ENCODE peak calls at places on chromosomes 7 and 10, in six cellular contexts. T, H, E, D, R and B are unnamed samples.

GRCh38 chr10:21961847-21962246 is 41.7 kb downstream of the DNAJC1 start:
- DNase-seq in E (no peak), T (no peak), D (no peak), R (no peak), H (no peak), B (no peak)

GRCh38 chr7:4556868-4557620 is 125.1 kb upstream of the FOXK1 start:
- DNase-seq in D (no peak), R (no peak), T (no peak), E (no peak), H (no peak), B (no peak)

GRCh38 chr10:94500063-94500462 is 45.5 kb upstream of the HELLS start:
- DNase-seq in E (no peak), H (no peak), R (no peak), D (no peak), T (no peak), B (no peak)

GRCh38 chr10:47239211-47239610 is 60.8 kb upstream of the GDF10 start:
- DNase-seq in D (no peak), H (no peak), R (no peak), T (no peak), E (no peak), B (no peak)

GRCh38 chr7:48250441-48250951 is 79.2 kb downstream of the ABCA13 start:
- DNase-seq in R (no peak), D (no peak), E (no peak), H (no peak), T (no peak), B (no peak)

GRCh38 chr10:132166216-132166950 is 20.4 kb upstream of the DPYSL4 start:
- DNase-seq in H (no peak), D (no peak), T (no peak), R (no peak), E (no peak), B (no peak)

GRCh38 chr10:31059323-31059722 is 27.7 kb upstream of the ZNF438 start:
- DNase-seq in R (no peak), E (no peak), D (no peak), T (peak), H (no peak), B (no peak)

GRCh38 chr10:24556746-24557742 is 166.6 kb downstream of the ARHGAP21 start:
- DNase-seq in D (peak), E (peak), R (peak), T (peak), H (peak), B (no peak)

GRCh38 chr10:17506390-17506789 is 52.0 kb upstream of the ST8SIA6 start:
- DNase-seq in H (no peak), T (no peak), D (no peak), R (no peak), E (no peak), B (no peak)

GRCh38 chr7:27125986-27126394 is 4.6 kb downstream of the HOXA4 start:
- DNase-seq in T (no peak), E (no peak), D (no peak), H (no peak), R (no peak), B (no peak)

GRCh38 chr7:89246196-89246595 is 450.7 kb upstream of the TEX47 start:
- DNase-seq in R (no peak), D (no peak), T (no peak), E (no peak), H (no peak), B (no peak)

GRCh38 chr10:131032329-131033165 is 279.0 kb downstream of the TCERG1L start:
- DNase-seq in H (no peak), D (no peak), R (no peak), E (no peak), T (no peak), B (no peak)

GRCh38 chr10:76124230-76124629 is 692.8 kb downstream of the LRMDA start:
- DNase-seq in T (no peak), D (no peak), H (no peak), E (no peak), R (no peak), B (no peak)

GRCh38 chr10:26336979-26337378 is 101.2 kb upstream of the APBB1IP start:
- DNase-seq in E (no peak), D (no peak), R (no peak), T (no peak), H (no peak), B (no peak)

GRCh38 chr7:55073051-55073511 is 54.3 kb downstream of the EGFR start:
- DNase-seq in T (peak), E (no peak), D (peak), H (no peak), R (no peak), B (no peak)

GRCh38 chr7:3367271-3367670 is 66.2 kb downstream of the SDK1 start:
- DNase-seq in D (no peak), T (no peak), H (no peak), E (no peak), R (no peak), B (no peak)

GRCh38 chr7:138663741-138664710 is 37.1 kb downstream of the SVOPL start:
- DNase-seq in E (peak), R (peak), T (peak), H (peak), D (no peak), B (no peak)

GRCh38 chr7:27423290-27423689 is 180.7 kb downstream of the EVX1 start:
- DNase-seq in H (peak), D (no peak), T (peak), E (no peak), R (no peak), B (peak)

GRCh38 chr7:90955641-90956207 is 308.5 kb upstream of the FZD1 start:
- DNase-seq in D (no peak), H (no peak), E (no peak), R (peak), T (peak), B (no peak)

GRCh38 chr7:122006687-122007086 is 133.7 kb downstream of the PTPRZ1 start:
- DNase-seq in E (no peak), R (peak), D (no peak), T (peak), H (no peak), B (no peak)

GRCh38 chr7:64691831-64692230 is 25.9 kb downstream of the ZNF107 start:
- DNase-seq in H (no peak), T (no peak), R (no peak), E (no peak), D (no peak), B (no peak)

GRCh38 chr7:130926021-130926691 is 192.1 kb upstream of the KLF14 start:
- DNase-seq in H (no peak), D (no peak), T (no peak), R (no peak), E (no peak), B (no peak)

GRCh38 chr7:4216016-4216415 is 466.1 kb upstream of the FOXK1 start:
- DNase-seq in E (no peak), H (no peak), D (no peak), T (no peak), R (no peak), B (no peak)

GRCh38 chr7:104643587-104644217 is 315.3 kb downstream of the LHFPL3 start:
- DNase-seq in H (no peak), R (no peak), E (peak), D (peak), T (peak), B (no peak)

GRCh38 chr10:132135398-132135872 is 51.3 kb upstream of the DPYSL4 start:
- DNase-seq in D (no peak), H (no peak), E (no peak), R (no peak), T (no peak), B (no peak)

GRCh38 chr7:156731651-156732050 is 91.1 kb downstream of the RNF32 start:
- DNase-seq in R (no peak), H (no peak), E (no peak), T (no peak), D (no peak), B (no peak)

GRCh38 chr10:21048086-21048485 is 151.0 kb upstream of the NEBL start:
- DNase-seq in D (no peak), T (peak), E (no peak), H (no peak), R (no peak), B (no peak)

GRCh38 chr10:17249820-17250219 is 21.8 kb downstream of the VIM start:
- DNase-seq in D (no peak), R (no peak), E (no peak), H (no peak), T (peak), B (no peak)

GRCh38 chr7:47371733-47372368 is 210.1 kb downstream of the TNS3 start:
- DNase-seq in D (no peak), R (peak), T (peak), E (peak), H (peak), B (peak)

GRCh38 chr10:130361351-130362105 is 225.3 kb downstream of the GLRX3 start:
- DNase-seq in T (no peak), H (no peak), E (no peak), R (no peak), D (no peak), B (no peak)

GRCh38 chr7:101017099-101017777 is 2.6 kb upstream of the MUC17 start:
- DNase-seq in H (peak), E (peak), D (peak), R (peak), T (peak), B (peak)

GRCh38 chr10:120505056-120505455 is 48.0 kb downstream of the PLPP4 start:
- DNase-seq in D (no peak), R (no peak), E (no peak), H (no peak), T (no peak), B (no peak)

GRCh38 chr10:110200518-110200917 is 6.9 kb upstream of the MXI1 start:
- DNase-seq in T (no peak), D (no peak), E (no peak), H (no peak), R (no peak), B (no peak)